ENCODE peak calls at places on chromosomes 13 and 19, in seven cellular contexts. One of them, this sample, is unnamed.

GRCh38 chr13:42894765-42895181 is 97.3 kb downstream of the EPSTI1 start:
- DNase-seq in body of pancreas: peak; percentile 22
- DNase-seq in IMR-90: peak; percentile 36
- DNase-seq in prostate gland: no peak
- DNase-seq in stomach: no peak
- DNase-seq in CD4-positive, alpha-beta T cell: no peak
- DNase-seq in fibroblast of lung: peak; percentile 6
- DNase-seq in this sample: no peak

GRCh38 chr19:52992109-52993004 is 21.4 kb upstream of the ERVV-1 start:
- DNase-seq in prostate gland: peak; percentile 10
- DNase-seq in stomach: peak; percentile 27
- DNase-seq in CD4-positive, alpha-beta T cell: no peak
- DNase-seq in body of pancreas: peak; percentile 11
- DNase-seq in fibroblast of lung: peak; percentile 9
- DNase-seq in IMR-90: no peak
- DNase-seq in this sample: peak; percentile 34

GRCh38 chr13:43558942-43559341 is 227.8 kb downstream of the ENOX1 start:
- DNase-seq in CD4-positive, alpha-beta T cell: no peak
- DNase-seq in prostate gland: no peak
- DNase-seq in fibroblast of lung: no peak
- DNase-seq in body of pancreas: no peak
- DNase-seq in stomach: no peak
- DNase-seq in IMR-90: no peak
- DNase-seq in this sample: no peak

GRCh38 chr13:74052402-74052928 is 81.7 kb downstream of the KLF12 start:
- DNase-seq in fibroblast of lung: no peak
- DNase-seq in stomach: peak; percentile 88
- DNase-seq in CD4-positive, alpha-beta T cell: no peak
- DNase-seq in body of pancreas: no peak
- DNase-seq in prostate gland: peak; percentile 19
- DNase-seq in IMR-90: no peak
- DNase-seq in this sample: peak; percentile 39

GRCh38 chr13:30737511-30738342 is 2.4 kb downstream of the ALOX5AP start:
- DNase-seq in CD4-positive, alpha-beta T cell: no peak
- DNase-seq in fibroblast of lung: no peak
- DNase-seq in body of pancreas: no peak
- DNase-seq in IMR-90: no peak
- DNase-seq in prostate gland: no peak
- DNase-seq in stomach: no peak
- DNase-seq in this sample: peak; percentile 38

GRCh38 chr13:66886248-66886647 is 343.9 kb downstream of the PCDH9 start:
- DNase-seq in CD4-positive, alpha-beta T cell: no peak
- DNase-seq in IMR-90: no peak
- DNase-seq in prostate gland: no peak
- DNase-seq in fibroblast of lung: peak; percentile 4
- DNase-seq in body of pancreas: no peak
- DNase-seq in stomach: no peak
- DNase-seq in this sample: no peak

GRCh38 chr19:40223135-40223822 is 3.2 kb downstream of the CCNP start:
- DNase-seq in fibroblast of lung: no peak
- DNase-seq in body of pancreas: no peak
- DNase-seq in IMR-90: no peak
- DNase-seq in prostate gland: no peak
- DNase-seq in CD4-positive, alpha-beta T cell: peak; percentile 41
- DNase-seq in stomach: peak; percentile 30
- DNase-seq in this sample: peak; percentile 77

GRCh38 chr19:33418871-33419762 is 45.6 kb downstream of the CEBPG start:
- DNase-seq in fibroblast of lung: no peak
- DNase-seq in prostate gland: no peak
- DNase-seq in stomach: no peak
- DNase-seq in CD4-positive, alpha-beta T cell: no peak
- DNase-seq in IMR-90: no peak
- DNase-seq in body of pancreas: no peak
- DNase-seq in this sample: peak; percentile 37

GRCh38 chr13:19663416-19663979 is 30.0 kb downstream of the MPHOSPH8 start:
- DNase-seq in CD4-positive, alpha-beta T cell: no peak
- DNase-seq in fibroblast of lung: no peak
- DNase-seq in body of pancreas: no peak
- DNase-seq in stomach: no peak
- DNase-seq in prostate gland: no peak
- DNase-seq in IMR-90: no peak
- DNase-seq in this sample: no peak

GRCh38 chr19:47176627-47177090 is 46.0 kb downstream of the SAE1 start:
- DNase-seq in body of pancreas: no peak
- DNase-seq in prostate gland: no peak
- DNase-seq in IMR-90: peak; percentile 98
- DNase-seq in CD4-positive, alpha-beta T cell: peak; percentile 33
- DNase-seq in stomach: no peak
- DNase-seq in fibroblast of lung: peak; percentile 96
- DNase-seq in this sample: no peak

GRCh38 chr13:51562011-51562671 is 22.1 kb upstream of the WDFY2 start:
- DNase-seq in IMR-90: no peak
- DNase-seq in stomach: no peak
- DNase-seq in prostate gland: no peak
- DNase-seq in fibroblast of lung: no peak
- DNase-seq in CD4-positive, alpha-beta T cell: no peak
- DNase-seq in body of pancreas: no peak
- DNase-seq in this sample: no peak

GRCh38 chr13:97142452-97142851 is 79.7 kb upstream of the MBNL2 start:
- DNase-seq in CD4-positive, alpha-beta T cell: no peak
- DNase-seq in IMR-90: no peak
- DNase-seq in body of pancreas: peak; percentile 45
- DNase-seq in fibroblast of lung: no peak
- DNase-seq in stomach: no peak
- DNase-seq in prostate gland: no peak
- DNase-seq in this sample: no peak

GRCh38 chr13:45051315-45051714 is 62.0 kb downstream of the GPALPP1 start:
- DNase-seq in CD4-positive, alpha-beta T cell: no peak
- DNase-seq in stomach: no peak
- DNase-seq in prostate gland: no peak
- DNase-seq in IMR-90: no peak
- DNase-seq in fibroblast of lung: no peak
- DNase-seq in body of pancreas: no peak
- DNase-seq in this sample: no peak

GRCh38 chr13:52459668-52460067 is 4.4 kb downstream of the CKAP2 start:
- DNase-seq in fibroblast of lung: peak; percentile 61
- DNase-seq in prostate gland: no peak
- DNase-seq in IMR-90: peak; percentile 86
- DNase-seq in stomach: no peak
- DNase-seq in body of pancreas: no peak
- DNase-seq in CD4-positive, alpha-beta T cell: no peak
- DNase-seq in this sample: no peak

GRCh38 chr13:74133657-74134201 is 475 bp downstream of the KLF12 start:
- DNase-seq in IMR-90: peak; percentile 95
- DNase-seq in stomach: peak; percentile 73
- DNase-seq in fibroblast of lung: peak; percentile 97
- DNase-seq in CD4-positive, alpha-beta T cell: peak; percentile 89
- DNase-seq in body of pancreas: peak; percentile 59
- DNase-seq in prostate gland: peak; percentile 56
- DNase-seq in this sample: peak; percentile 80

GRCh38 chr13:45925151-45925550 is 73.6 kb upstream of the SIAH3 start:
- DNase-seq in body of pancreas: no peak
- DNase-seq in prostate gland: no peak
- DNase-seq in fibroblast of lung: no peak
- DNase-seq in IMR-90: no peak
- DNase-seq in CD4-positive, alpha-beta T cell: no peak
- DNase-seq in stomach: no peak
- DNase-seq in this sample: no peak

GRCh38 chr19:28003543-28003942 is 1209.4 kb downstream of the UQCRFS1 start:
- DNase-seq in IMR-90: no peak
- DNase-seq in stomach: no peak
- DNase-seq in prostate gland: no peak
- DNase-seq in fibroblast of lung: no peak
- DNase-seq in body of pancreas: no peak
- DNase-seq in CD4-positive, alpha-beta T cell: no peak
- DNase-seq in this sample: no peak

GRCh38 chr19:49570997-49571676 is 9.2 kb downstream of the NOSIP start:
- DNase-seq in fibroblast of lung: no peak
- DNase-seq in stomach: peak; percentile 53
- DNase-seq in IMR-90: no peak
- DNase-seq in body of pancreas: no peak
- DNase-seq in CD4-positive, alpha-beta T cell: peak; percentile 51
- DNase-seq in prostate gland: no peak
- DNase-seq in this sample: no peak
- TF ChIP-seq CTCF in fibroblast of lung: no peak
- TF ChIP-seq CTCF in stomach: no peak
- TF ChIP-seq CTCF in IMR-90: no peak
- TF ChIP-seq CTCF in body of pancreas: no peak
- TF ChIP-seq CTCF in CD4-positive, alpha-beta T cell: peak; percentile 57
- TF ChIP-seq CTCF in prostate gland: no peak
- TF ChIP-seq CTCF in this sample: no peak

DNA sequence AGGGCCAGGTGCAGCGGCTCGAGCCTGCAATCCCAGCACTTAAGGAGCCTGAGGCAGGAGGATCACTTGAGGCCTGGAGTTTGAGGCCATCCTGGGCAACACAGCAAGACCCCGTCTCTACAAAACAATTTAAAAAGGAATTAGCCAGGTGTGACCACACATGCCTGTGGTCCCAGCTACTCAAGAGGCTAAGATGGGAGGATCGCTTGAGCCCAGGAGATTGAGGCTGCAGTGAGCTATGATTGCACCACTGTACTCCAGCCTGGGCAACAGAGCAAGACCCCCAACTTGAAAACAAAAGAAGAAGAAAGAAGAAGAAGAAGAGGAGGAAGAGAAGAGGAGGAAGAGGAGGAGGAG is 47.7 kb downstream of the LATS2 start:
- DNase-seq in CD4-positive, alpha-beta T cell: no peak
- DNase-seq in IMR-90: no peak
- DNase-seq in body of pancreas: no peak
- DNase-seq in prostate gland: no peak
- DNase-seq in fibroblast of lung: no peak
- DNase-seq in stomach: no peak
- DNase-seq in this sample: no peak
- H3K27ac ChIP-seq in CD4-positive, alpha-beta T cell: no peak overlapping the region
- H3K27ac ChIP-seq in IMR-90: peak overlapping the region; percentile 98
- H3K27ac ChIP-seq in body of pancreas: no peak overlapping the region
- H3K27ac ChIP-seq in prostate gland: peak overlapping the region; percentile 80
- H3K27ac ChIP-seq in fibroblast of lung: no peak overlapping the region
- H3K27ac ChIP-seq in stomach: no peak overlapping the region
- H3K27ac ChIP-seq in this sample: peak overlapping the region; percentile 13

GRCh38 chr13:49678172-49678914 is 12.9 kb downstream of the EBPL start:
- DNase-seq in stomach: no peak
- DNase-seq in fibroblast of lung: no peak
- DNase-seq in prostate gland: no peak
- DNase-seq in CD4-positive, alpha-beta T cell: no peak
- DNase-seq in body of pancreas: no peak
- DNase-seq in IMR-90: no peak
- DNase-seq in this sample: no peak

GRCh38 chr13:49679244-49679643 is 12.0 kb downstream of the EBPL start:
- DNase-seq in body of pancreas: no peak
- DNase-seq in prostate gland: no peak
- DNase-seq in stomach: peak; percentile 38
- DNase-seq in fibroblast of lung: peak; percentile 20
- DNase-seq in CD4-positive, alpha-beta T cell: no peak
- DNase-seq in IMR-90: peak; percentile 35
- DNase-seq in this sample: no peak

GRCh38 chr13:49670828-49671227 is 20.5 kb downstream of the EBPL start:
- DNase-seq in fibroblast of lung: no peak
- DNase-seq in CD4-positive, alpha-beta T cell: no peak
- DNase-seq in IMR-90: no peak
- DNase-seq in stomach: no peak
- DNase-seq in body of pancreas: no peak
- DNase-seq in prostate gland: no peak
- DNase-seq in this sample: no peak

GRCh38 chr13:49681837-49682236 is 9.4 kb downstream of the EBPL start:
- DNase-seq in IMR-90: peak; percentile 55
- DNase-seq in prostate gland: no peak
- DNase-seq in CD4-positive, alpha-beta T cell: no peak
- DNase-seq in body of pancreas: no peak
- DNase-seq in fibroblast of lung: peak; percentile 66
- DNase-seq in stomach: no peak
- DNase-seq in this sample: no peak

DNA sequence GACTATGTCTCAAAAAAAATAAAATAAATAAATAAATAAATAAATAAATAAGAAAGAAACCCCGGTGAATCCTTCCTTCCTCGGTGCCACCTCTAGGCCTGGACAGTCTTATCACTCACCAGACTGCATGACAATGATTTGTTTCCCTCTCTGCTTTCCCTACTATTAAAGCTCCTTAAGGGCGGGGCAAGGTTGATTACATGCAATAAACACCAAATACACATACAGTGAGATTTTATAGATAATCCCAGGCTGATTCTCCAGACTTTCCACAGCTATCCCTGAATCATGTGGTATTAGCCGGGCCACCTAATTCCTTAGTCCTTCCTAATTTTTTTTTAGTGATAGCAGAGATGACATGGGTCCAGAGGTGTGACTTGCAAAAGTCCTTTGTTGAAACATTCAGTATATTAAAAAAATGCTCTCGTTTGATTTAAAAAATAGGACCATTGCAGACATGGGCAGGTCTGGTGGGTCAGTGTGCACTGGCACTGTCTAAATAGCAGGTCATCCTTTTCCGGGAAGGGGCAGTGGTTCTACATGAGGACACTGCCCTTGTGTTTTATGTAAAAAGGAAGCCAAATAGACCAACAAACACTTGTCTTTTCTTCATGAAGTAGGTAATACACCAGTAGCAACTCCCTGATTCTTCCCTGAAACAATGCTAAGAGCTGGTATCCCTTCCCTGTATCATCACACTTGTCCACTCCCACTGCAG is 14.5 kb downstream of the EBPL start:
- DNase-seq in stomach: no peak
- DNase-seq in body of pancreas: no peak
- DNase-seq in CD4-positive, alpha-beta T cell: no peak
- DNase-seq in IMR-90: no peak
- DNase-seq in prostate gland: no peak
- DNase-seq in fibroblast of lung: no peak
- DNase-seq in this sample: no peak
- TF ChIP-seq CTCF in stomach: no peak
- TF ChIP-seq CTCF in body of pancreas: no peak
- TF ChIP-seq CTCF in CD4-positive, alpha-beta T cell: no peak
- TF ChIP-seq CTCF in IMR-90: no peak
- TF ChIP-seq CTCF in prostate gland: no peak
- TF ChIP-seq CTCF in fibroblast of lung: no peak
- TF ChIP-seq CTCF in this sample: no peak

GRCh38 chr19:1568320-1569019 is at the start of gene MEX3D:
- DNase-seq in CD4-positive, alpha-beta T cell: peak; percentile 83
- DNase-seq in IMR-90: peak; percentile 49
- DNase-seq in body of pancreas: peak; percentile 83
- DNase-seq in stomach: peak; percentile 87
- DNase-seq in prostate gland: peak; percentile 68
- DNase-seq in fibroblast of lung: peak; percentile 43
- DNase-seq in this sample: peak; percentile 92
- H3K27ac ChIP-seq in CD4-positive, alpha-beta T cell: no peak within 1 kb of the TSS
- H3K27ac ChIP-seq in IMR-90: peak within 1 kb of the TSS; percentile 95
- H3K27ac ChIP-seq in body of pancreas: peak within 1 kb of the TSS; percentile 65
- H3K27ac ChIP-seq in stomach: peak within 1 kb of the TSS; percentile 93
- H3K27ac ChIP-seq in prostate gland: peak within 1 kb of the TSS; percentile 91
- H3K27ac ChIP-seq in fibroblast of lung: peak within 1 kb of the TSS; percentile 83
- H3K27ac ChIP-seq in this sample: peak within 1 kb of the TSS; percentile 87